ENCODE peak calls at places on chromosomes 13 and 19, in seven cellular contexts. P is MM.1S, O is AG04450, Z is mesenchymal stem cell, E is pancreas, K is H1, V is brain microvascular endothelial cell. W is an unnamed sample.

GRCh38 chr19:48614436-48615144 is at the start of gene FAM83E:
- DNase-seq in P (no peak), O (no peak), Z (no peak), E (peak), K (peak), V (no peak), W (no peak)

GRCh38 chr13:112606125-112607001 is 18.4 kb upstream of the TUBGCP3 start:
- DNase-seq in P (peak), O (peak), Z (peak), E (peak), K (peak), V (peak), W (peak)

GRCh38 chr19:36093146-36093662 is 17.7 kb upstream of the OVOL3 start:
- DNase-seq in P (no peak), O (no peak), Z (no peak), E (no peak), K (no peak), V (no peak), W (no peak)

GRCh38 chr19:58338825-58339558 is 12.2 kb downstream of the ZSCAN22 start:
- DNase-seq in P (no peak), O (no peak), Z (no peak), E (no peak), K (peak), V (no peak), W (no peak)

GRCh38 chr19:18479964-18480723 is 41.7 kb downstream of the ELL start:
- DNase-seq in P (no peak), O (no peak), Z (peak), E (no peak), K (no peak), V (no peak), W (no peak)

GRCh38 chr13:76533251-76533650 is 353.0 kb downstream of the KCTD12 start:
- DNase-seq in P (no peak), O (no peak), Z (peak), E (no peak), K (no peak), V (no peak), W (no peak)

GRCh38 chr13:95246292-95247082 is 54.8 kb downstream of the ABCC4 start:
- DNase-seq in P (no peak), O (no peak), Z (no peak), E (no peak), K (no peak), V (no peak), W (no peak)

GRCh38 chr13:79475569-79475968 is 5.4 kb upstream of the NDFIP2 start:
- DNase-seq in P (no peak), O (no peak), Z (no peak), E (no peak), K (no peak), V (no peak), W (no peak)

GRCh38 chr19:9620842-9621155 is 233 bp downstream of the ZNF561 start:
- DNase-seq in P (no peak), O (no peak), Z (no peak), E (no peak), K (no peak), V (no peak), W (no peak)

GRCh38 chr19:45876411-45877197 is 9.3 kb downstream of the IRF2BP1 start:
- DNase-seq in P (no peak), O (no peak), Z (peak), E (peak), K (peak), V (peak), W (no peak)

GRCh38 chr19:34409189-34410164 is 5.3 kb downstream of the PDCD2L start:
- DNase-seq in P (no peak), O (no peak), Z (no peak), E (no peak), K (no peak), V (no peak), W (no peak)

GRCh38 chr19:41696402-41697197 is 8.5 kb upstream of the CEACAM7 start:
- DNase-seq in P (no peak), O (no peak), Z (no peak), E (no peak), K (no peak), V (no peak), W (no peak)

GRCh38 chr19:41321204-41321599 is 11.2 kb downstream of the CCDC97 start:
- DNase-seq in P (no peak), O (no peak), Z (no peak), E (no peak), K (no peak), V (no peak), W (no peak)

GRCh38 chr13:50340146-50340545 is 324.9 kb downstream of the KCNRG start:
- DNase-seq in P (no peak), O (no peak), Z (no peak), E (no peak), K (no peak), V (no peak), W (no peak)

GRCh38 chr13:88223958-88224357 is 552.8 kb downstream of the SLITRK5 start:
- DNase-seq in P (no peak), O (no peak), Z (no peak), E (no peak), K (no peak), V (no peak), W (no peak)

GRCh38 chr13:41562083-41562482 is 104.7 kb downstream of the RGCC start:
- DNase-seq in P (no peak), O (peak), Z (peak), E (no peak), K (no peak), V (peak), W (peak)

GRCh38 chr19:18053571-18054219 is 33.0 kb downstream of the IL12RB1 start:
- DNase-seq in P (no peak), O (no peak), Z (peak), E (no peak), K (no peak), V (no peak), W (no peak)

GRCh38 chr19:51441410-51442390 is 16.6 kb downstream of the SIGLEC8 start:
- DNase-seq in P (no peak), O (no peak), Z (no peak), E (no peak), K (no peak), V (no peak), W (no peak)

GRCh38 chr13:32600891-32601290 is 14.6 kb downstream of the PDS5B start:
- DNase-seq in P (no peak), O (no peak), Z (no peak), E (no peak), K (no peak), V (no peak), W (no peak)

GRCh38 chr19:53576941-53577653 is 39.2 kb downstream of the ZNF331 start:
- DNase-seq in P (no peak), O (no peak), Z (no peak), E (no peak), K (no peak), V (no peak), W (no peak)

GRCh38 chr13:50386527-50387123 is 371.4 kb downstream of the KCNRG start:
- DNase-seq in P (no peak), O (peak), Z (peak), E (no peak), K (no peak), V (peak), W (no peak)

GRCh38 chr19:12773571-12773970 is 1.8 kb downstream of the HOOK2 start:
- DNase-seq in P (peak), O (no peak), Z (peak), E (no peak), K (no peak), V (no peak), W (no peak)

GRCh38 chr13:109402976-109403375 is 383.4 kb downstream of the IRS2 start:
- DNase-seq in P (no peak), O (no peak), Z (no peak), E (no peak), K (no peak), V (no peak), W (no peak)

GRCh38 chr13:26706381-26706780 is 54.2 kb downstream of the GPR12 start:
- DNase-seq in P (no peak), O (no peak), Z (no peak), E (no peak), K (no peak), V (no peak), W (no peak)

GRCh38 chr13:68056816-68057710 is 826.9 kb upstream of the PCDH9 start:
- DNase-seq in P (no peak), O (no peak), Z (peak), E (no peak), K (no peak), V (peak), W (no peak)

GRCh38 chr19:52898101-52898500 is 666 bp upstream of the ZNF320 start:
- DNase-seq in P (no peak), O (no peak), Z (no peak), E (peak), K (peak), V (no peak), W (no peak)

DNA sequence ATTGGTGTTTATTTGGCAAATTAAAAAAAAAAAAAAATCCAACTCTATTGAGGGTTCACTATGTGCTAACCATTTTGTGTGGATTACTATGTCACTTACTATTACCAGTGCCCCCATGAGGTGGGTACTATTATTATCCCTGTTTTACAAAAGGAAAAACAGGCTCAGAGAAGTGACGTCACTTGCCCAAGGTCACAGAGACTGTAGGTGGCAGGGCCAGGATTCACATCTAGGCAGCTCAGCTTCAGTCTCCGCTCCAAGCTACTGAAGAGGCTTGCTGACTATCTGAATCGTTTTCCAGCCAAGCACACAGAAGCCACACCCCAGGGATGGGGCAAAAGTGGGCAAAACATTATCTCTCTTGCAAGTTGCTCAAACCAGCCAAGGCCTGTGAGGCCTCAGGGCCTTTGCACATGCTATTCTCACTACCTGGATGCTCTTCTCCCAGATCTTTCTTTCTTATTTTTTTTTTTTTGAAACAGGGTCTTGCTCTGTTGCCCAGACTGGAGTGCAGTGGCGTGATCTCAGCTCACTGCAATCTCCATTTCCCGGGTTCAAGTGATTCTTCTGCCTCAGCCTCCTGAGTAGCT is 4.8 kb upstream of the ANGPTL8 start:
- DNase-seq in P (no peak), O (no peak), Z (no peak), E (no peak), K (no peak), V (no peak), W (no peak)
- H3K27ac ChIP-seq in P (no peak), O (no peak), Z (no peak), E (no peak), K (no peak), V (no peak), W (no peak)

DNA sequence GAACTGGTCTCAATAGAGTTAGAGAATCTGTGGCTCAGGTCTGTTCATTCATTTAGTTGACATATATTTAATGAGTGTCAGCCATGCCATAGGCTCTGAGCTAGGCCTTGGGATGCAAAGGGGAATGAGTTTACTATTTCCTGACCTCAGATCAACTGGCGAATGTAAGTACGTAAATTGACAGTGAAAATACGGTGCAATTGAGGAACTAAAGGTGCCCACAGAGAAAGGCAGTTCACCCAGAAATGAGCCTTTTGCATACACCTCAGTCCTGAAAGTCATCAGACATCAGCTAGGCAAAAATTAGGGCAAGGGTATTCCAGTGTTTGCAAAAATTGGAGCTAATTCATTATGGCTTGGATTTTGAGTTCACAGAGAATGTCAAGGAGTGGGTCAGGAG is 20.6 kb upstream of the UPF3A start:
- DNase-seq in P (no peak), O (no peak), Z (no peak), E (no peak), K (no peak), V (no peak), W (no peak)
- H3K27ac ChIP-seq in P (peak), O (no peak), Z (no peak), E (no peak), K (no peak), V (no peak), W (no peak)

DNA sequence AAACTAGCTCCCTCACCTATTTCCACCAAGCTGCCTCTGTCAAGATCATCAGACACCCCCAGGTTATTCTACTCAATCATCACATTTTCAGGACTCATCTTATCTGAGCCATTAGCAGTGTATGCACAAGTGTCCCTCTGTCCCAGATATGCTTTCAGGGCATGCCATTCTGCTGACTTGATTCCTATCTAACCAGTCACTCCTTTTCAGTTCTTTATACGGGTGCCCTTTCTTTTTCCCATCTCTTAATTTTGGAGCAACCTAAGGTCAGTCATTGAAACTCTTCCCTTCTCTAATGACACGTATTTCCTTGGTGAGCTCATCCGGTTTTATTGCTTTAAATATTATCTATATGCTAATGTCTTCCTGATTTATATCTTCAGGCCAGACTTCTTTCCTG is 59.1 kb downstream of the DCLK1 start:
- DNase-seq in P (no peak), O (no peak), Z (no peak), E (no peak), K (no peak), V (no peak), W (no peak)
- H3K27ac ChIP-seq in P (no peak), O (no peak), Z (no peak), E (no peak), K (no peak), V (no peak), W (no peak)

GRCh38 chr19:4054471-4055208 is 12.1 kb downstream of the ZBTB7A start:
- DNase-seq in P (no peak), O (no peak), Z (no peak), E (no peak), K (no peak), V (no peak), W (no peak)
- H3K27ac ChIP-seq in P (no peak), O (no peak), Z (no peak), E (no peak), K (no peak), V (no peak), W (no peak)

DNA sequence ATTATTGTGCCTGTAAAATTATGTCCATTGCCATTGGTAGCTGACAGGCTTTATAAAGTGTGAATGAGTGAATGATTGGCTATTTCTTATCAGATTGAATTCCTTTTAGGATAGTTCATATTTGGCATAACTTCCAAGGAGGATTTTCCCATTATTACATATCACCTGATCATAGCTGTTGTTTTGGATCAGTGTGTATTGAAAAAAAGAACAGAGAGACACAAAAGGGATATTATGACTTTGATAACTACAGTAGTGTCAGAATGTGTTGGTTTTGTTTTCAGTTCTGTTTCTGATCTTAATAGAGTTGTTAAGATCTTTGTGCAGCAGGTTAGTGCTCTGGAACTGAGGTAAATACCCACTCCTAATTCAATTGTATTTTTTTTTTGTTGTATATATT is 103.8 kb downstream of the LRCH1 start:
- DNase-seq in P (no peak), O (no peak), Z (no peak), E (no peak), K (no peak), V (no peak), W (no peak)
- H3K27ac ChIP-seq in P (no peak), O (no peak), Z (no peak), E (no peak), K (no peak), V (no peak), W (no peak)

GRCh38 chr13:36089130-36089529 is 42.1 kb downstream of the DCLK1 start:
- DNase-seq in P (no peak), O (no peak), Z (no peak), E (no peak), K (no peak), V (no peak), W (no peak)

GRCh38 chr13:36088001-36088400 is 43.2 kb downstream of the DCLK1 start:
- DNase-seq in P (no peak), O (no peak), Z (no peak), E (no peak), K (no peak), V (no peak), W (no peak)

GRCh38 chr13:36090592-36090991 is 40.6 kb downstream of the DCLK1 start:
- DNase-seq in P (no peak), O (no peak), Z (no peak), E (no peak), K (no peak), V (peak), W (no peak)

GRCh38 chr13:36086117-36086516 is 45.1 kb downstream of the DCLK1 start:
- DNase-seq in P (no peak), O (no peak), Z (no peak), E (no peak), K (no peak), V (no peak), W (no peak)

GRCh38 chr13:36088463-36088862 is 42.7 kb downstream of the DCLK1 start:
- DNase-seq in P (no peak), O (no peak), Z (no peak), E (no peak), K (no peak), V (no peak), W (no peak)
- H3K27ac ChIP-seq in P (no peak), O (no peak), Z (no peak), E (no peak), K (no peak), V (no peak), W (no peak)

DNA sequence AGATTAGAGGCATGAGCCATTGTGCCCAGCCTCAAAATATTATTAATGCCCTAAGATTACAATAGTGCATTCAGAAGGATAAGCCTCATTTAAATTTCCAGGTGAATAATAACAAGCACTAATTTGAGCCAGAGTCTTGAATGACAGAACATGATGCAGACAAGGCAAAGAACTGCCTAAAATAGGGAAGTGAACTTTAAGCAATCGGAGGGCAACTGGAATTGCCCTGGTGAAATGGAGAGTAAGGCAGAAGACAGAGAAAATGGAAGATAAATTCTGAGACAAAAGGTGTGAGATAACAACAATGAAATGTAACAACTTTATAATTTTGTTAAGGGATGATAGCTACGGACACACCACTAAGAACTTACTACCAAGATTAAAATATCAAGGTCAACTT is 199.9 kb downstream of the DIAPH3 start:
- DNase-seq in P (no peak), O (no peak), Z (no peak), E (no peak), K (no peak), V (no peak), W (no peak)
- H3K27ac ChIP-seq in P (no peak), O (no peak), Z (no peak), E (no peak), K (no peak), V (no peak), W (no peak)

DNA sequence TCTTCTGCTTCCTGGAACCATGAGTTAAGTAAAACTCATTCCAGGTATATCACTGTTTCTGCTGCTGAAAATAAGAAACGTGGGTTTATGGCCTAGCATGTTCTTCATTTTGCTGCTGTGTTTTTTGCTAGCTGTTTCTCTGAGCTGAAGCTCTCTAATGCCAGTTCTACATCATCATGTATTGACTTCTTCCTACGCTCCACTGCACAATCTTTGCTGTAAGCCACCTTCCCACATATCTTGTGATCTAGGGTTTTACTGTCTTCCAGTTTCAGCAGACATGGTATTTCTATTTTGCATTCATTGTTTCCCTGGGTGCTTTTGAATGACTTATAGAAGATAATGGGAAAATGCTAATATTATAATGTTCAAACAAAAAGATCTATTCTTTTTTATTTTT is 278.6 kb upstream of the GPC6 start:
- DNase-seq in P (no peak), O (no peak), Z (no peak), E (no peak), K (no peak), V (no peak), W (no peak)
- H3K27ac ChIP-seq in P (no peak), O (no peak), Z (no peak), E (no peak), K (no peak), V (no peak), W (no peak)

GRCh38 chr19:40240332-40240731 is 13.8 kb upstream of the CCNP start:
- DNase-seq in P (no peak), O (no peak), Z (no peak), E (no peak), K (no peak), V (no peak), W (no peak)
- H3K27ac ChIP-seq in P (no peak), O (no peak), Z (no peak), E (no peak), K (no peak), V (no peak), W (no peak)

GRCh38 chr13:96552523-96552922 is 441.8 kb downstream of the OXGR1 start:
- DNase-seq in P (no peak), O (no peak), Z (no peak), E (no peak), K (no peak), V (no peak), W (no peak)
- H3K27ac ChIP-seq in P (no peak), O (no peak), Z (no peak), E (no peak), K (no peak), V (no peak), W (no peak)

W was measured in substantia nigra.